ENCODE peak calls at places on chromosomes 12 and 14, in five cellular contexts. One of them, this sample, is unnamed.

GRCh38 chr12:65699251-65699650 is 125.0 kb upstream of the HMGA2 start:
- DNase-seq in type B pancreatic cell: no peak
- DNase-seq in HTR-8/SVneo: peak
- DNase-seq in RKO: peak
- DNase-seq in Kasumi-1: peak
- DNase-seq in this sample: peak

GRCh38 chr12:85441740-85442139 is 161.7 kb downstream of the ALX1 start:
- DNase-seq in Kasumi-1: no peak
- DNase-seq in HTR-8/SVneo: no peak
- DNase-seq in type B pancreatic cell: no peak
- DNase-seq in RKO: peak
- DNase-seq in this sample: peak

GRCh38 chr12:4435537-4435936 is 10.1 kb downstream of the FGF6 start:
- DNase-seq in HTR-8/SVneo: no peak
- DNase-seq in RKO: no peak
- DNase-seq in type B pancreatic cell: no peak
- DNase-seq in Kasumi-1: no peak
- DNase-seq in this sample: no peak

GRCh38 chr12:105561981-105562726 is 231.7 kb downstream of the C12orf75 start:
- DNase-seq in type B pancreatic cell: no peak
- DNase-seq in Kasumi-1: no peak
- DNase-seq in HTR-8/SVneo: peak
- DNase-seq in RKO: peak
- DNase-seq in this sample: peak

GRCh38 chr12:24047345-24047744 is 97.9 kb upstream of the SOX5 start:
- DNase-seq in HTR-8/SVneo: no peak
- DNase-seq in Kasumi-1: no peak
- DNase-seq in RKO: no peak
- DNase-seq in type B pancreatic cell: no peak
- DNase-seq in this sample: no peak

GRCh38 chr14:77120771-77121743 is 20.5 kb downstream of the ZDHHC22 start:
- DNase-seq in RKO: no peak
- DNase-seq in HTR-8/SVneo: no peak
- DNase-seq in type B pancreatic cell: no peak
- DNase-seq in Kasumi-1: no peak
- DNase-seq in this sample: no peak

GRCh38 chr14:77554207-77554606 is 55.6 kb upstream of the ISM2 start:
- DNase-seq in HTR-8/SVneo: no peak
- DNase-seq in type B pancreatic cell: no peak
- DNase-seq in RKO: no peak
- DNase-seq in Kasumi-1: no peak
- DNase-seq in this sample: no peak

GRCh38 chr14:49961270-49962222 is 68.7 kb downstream of the ARF6 start:
- DNase-seq in RKO: no peak
- DNase-seq in type B pancreatic cell: no peak
- DNase-seq in HTR-8/SVneo: no peak
- DNase-seq in Kasumi-1: no peak
- DNase-seq in this sample: no peak

GRCh38 chr12:111687255-111687654 is 1.4 kb downstream of the ACAD10 start:
- DNase-seq in HTR-8/SVneo: no peak
- DNase-seq in type B pancreatic cell: no peak
- DNase-seq in RKO: peak
- DNase-seq in Kasumi-1: peak
- DNase-seq in this sample: no peak

GRCh38 chr12:109888179-109889020 is 8.1 kb upstream of the GLTP start:
- DNase-seq in Kasumi-1: peak
- DNase-seq in HTR-8/SVneo: peak
- DNase-seq in RKO: peak
- DNase-seq in type B pancreatic cell: no peak
- DNase-seq in this sample: no peak

GRCh38 chr12:99121476-99121965 is 476.4 kb downstream of the APAF1 start:
- DNase-seq in Kasumi-1: no peak
- DNase-seq in RKO: no peak
- DNase-seq in type B pancreatic cell: no peak
- DNase-seq in HTR-8/SVneo: no peak
- DNase-seq in this sample: peak

GRCh38 chr12:6376079-6376941 is 947 bp upstream of the SCNN1A start:
- DNase-seq in type B pancreatic cell: no peak
- DNase-seq in RKO: no peak
- DNase-seq in HTR-8/SVneo: peak
- DNase-seq in Kasumi-1: no peak
- DNase-seq in this sample: peak

GRCh38 chr12:79344855-79345840 is 345.6 kb downstream of the PAWR start:
- DNase-seq in type B pancreatic cell: no peak
- DNase-seq in HTR-8/SVneo: peak
- DNase-seq in RKO: peak
- DNase-seq in Kasumi-1: peak
- DNase-seq in this sample: peak

GRCh38 chr12:52010152-52010622 is 3.4 kb downstream of the TAMALIN start:
- DNase-seq in type B pancreatic cell: peak
- DNase-seq in Kasumi-1: no peak
- DNase-seq in HTR-8/SVneo: peak
- DNase-seq in RKO: no peak
- DNase-seq in this sample: peak

GRCh38 chr12:63450821-63451220 is 217.5 kb downstream of the DPY19L2 start:
- DNase-seq in HTR-8/SVneo: no peak
- DNase-seq in Kasumi-1: peak
- DNase-seq in RKO: no peak
- DNase-seq in type B pancreatic cell: no peak
- DNase-seq in this sample: no peak

GRCh38 chr12:96190403-96191170 is 3.6 kb upstream of the ELK3 start:
- DNase-seq in HTR-8/SVneo: no peak
- DNase-seq in type B pancreatic cell: no peak
- DNase-seq in Kasumi-1: no peak
- DNase-seq in RKO: peak
- DNase-seq in this sample: no peak

GRCh38 chr12:3967556-3968160 is 94.5 kb upstream of the PARP11 start:
- DNase-seq in RKO: no peak
- DNase-seq in HTR-8/SVneo: no peak
- DNase-seq in type B pancreatic cell: no peak
- DNase-seq in Kasumi-1: no peak
- DNase-seq in this sample: no peak

GRCh38 chr12:58725400-58726105 is 194.8 kb downstream of the LRIG3 start:
- DNase-seq in HTR-8/SVneo: no peak
- DNase-seq in RKO: no peak
- DNase-seq in type B pancreatic cell: no peak
- DNase-seq in Kasumi-1: no peak
- DNase-seq in this sample: no peak

GRCh38 chr14:101182476-101182875 is 279.0 kb upstream of the RTL1 start:
- DNase-seq in type B pancreatic cell: no peak
- DNase-seq in HTR-8/SVneo: no peak
- DNase-seq in RKO: no peak
- DNase-seq in Kasumi-1: no peak
- DNase-seq in this sample: no peak

GRCh38 chr14:77045570-77045890 is 17.0 kb upstream of the IRF2BPL start:
- DNase-seq in Kasumi-1: no peak
- DNase-seq in HTR-8/SVneo: no peak
- DNase-seq in type B pancreatic cell: no peak
- DNase-seq in RKO: no peak
- DNase-seq in this sample: no peak

GRCh38 chr14:51039285-51039684 is 55.6 kb downstream of the TRIM9 start:
- DNase-seq in HTR-8/SVneo: no peak
- DNase-seq in type B pancreatic cell: no peak
- DNase-seq in Kasumi-1: peak
- DNase-seq in RKO: no peak
- DNase-seq in this sample: no peak

GRCh38 chr14:74518221-74518620 is 24.7 kb downstream of the ISCA2 start:
- DNase-seq in type B pancreatic cell: no peak
- DNase-seq in RKO: no peak
- DNase-seq in Kasumi-1: no peak
- DNase-seq in HTR-8/SVneo: no peak
- DNase-seq in this sample: no peak

GRCh38 chr14:103314496-103315277 is 19.4 kb upstream of the EIF5 start:
- DNase-seq in RKO: no peak
- DNase-seq in type B pancreatic cell: no peak
- DNase-seq in Kasumi-1: no peak
- DNase-seq in HTR-8/SVneo: no peak
- DNase-seq in this sample: no peak

GRCh38 chr14:75176142-75176820 is at the start of gene TMED10:
- DNase-seq in Kasumi-1: peak
- DNase-seq in type B pancreatic cell: peak
- DNase-seq in RKO: peak
- DNase-seq in HTR-8/SVneo: peak
- DNase-seq in this sample: peak

GRCh38 chr12:25382311-25383106 is 131.8 kb upstream of the KRAS start:
- DNase-seq in HTR-8/SVneo: no peak
- DNase-seq in RKO: no peak
- DNase-seq in type B pancreatic cell: no peak
- DNase-seq in Kasumi-1: no peak
- DNase-seq in this sample: no peak

GRCh38 chr12:78181544-78182162 is 351.0 kb downstream of the NAV3 start:
- DNase-seq in type B pancreatic cell: no peak
- DNase-seq in HTR-8/SVneo: no peak
- DNase-seq in RKO: no peak
- DNase-seq in Kasumi-1: peak
- DNase-seq in this sample: peak

GRCh38 chr12:122842505-122843405 is 7.5 kb downstream of the HIP1R start:
- DNase-seq in HTR-8/SVneo: no peak
- DNase-seq in Kasumi-1: no peak
- DNase-seq in RKO: no peak
- DNase-seq in type B pancreatic cell: no peak
- DNase-seq in this sample: no peak

GRCh38 chr14:103361868-103362267 is 23.3 kb upstream of the MARK3 start:
- DNase-seq in RKO: peak
- DNase-seq in Kasumi-1: no peak
- DNase-seq in type B pancreatic cell: no peak
- DNase-seq in HTR-8/SVneo: no peak
- DNase-seq in this sample: no peak

GRCh38 chr12:2285462-2285861 is 232.7 kb downstream of the CACNA1C start:
- DNase-seq in Kasumi-1: no peak
- DNase-seq in RKO: no peak
- DNase-seq in type B pancreatic cell: no peak
- DNase-seq in HTR-8/SVneo: no peak
- DNase-seq in this sample: no peak

GRCh38 chr12:532908-533565 is 73.3 kb downstream of the B4GALNT3 start:
- DNase-seq in RKO: no peak
- DNase-seq in type B pancreatic cell: no peak
- DNase-seq in Kasumi-1: no peak
- DNase-seq in HTR-8/SVneo: no peak
- DNase-seq in this sample: no peak

GRCh38 chr12:102769323-102769916 is 147.6 kb downstream of the PAH start:
- DNase-seq in HTR-8/SVneo: peak
- DNase-seq in type B pancreatic cell: no peak
- DNase-seq in RKO: peak
- DNase-seq in Kasumi-1: peak
- DNase-seq in this sample: peak

GRCh38 chr12:79161249-79161934 is 296.8 kb downstream of the SYT1 start:
- DNase-seq in RKO: no peak
- DNase-seq in type B pancreatic cell: no peak
- DNase-seq in Kasumi-1: no peak
- DNase-seq in HTR-8/SVneo: no peak
- DNase-seq in this sample: no peak

GRCh38 chr12:19744760-19745218 is 305.5 kb downstream of the AEBP2 start:
- DNase-seq in RKO: no peak
- DNase-seq in Kasumi-1: no peak
- DNase-seq in HTR-8/SVneo: no peak
- DNase-seq in type B pancreatic cell: no peak
- DNase-seq in this sample: peak

GRCh38 chr12:85663631-85664030 is 172.6 kb downstream of the RASSF9 start:
- DNase-seq in Kasumi-1: no peak
- DNase-seq in RKO: no peak
- DNase-seq in HTR-8/SVneo: no peak
- DNase-seq in type B pancreatic cell: no peak
- DNase-seq in this sample: no peak

This sample was measured in SK-MEL-5.